ENCODE peak calls at places on chromosomes 1 and 21, in nine cellular contexts. One of them, this sample, is unnamed.
A peak's percentile ranks its signal among the peaks of the same experiment; 100 is the strongest.

GRCh38 chr1:214018605-214019268 is 31.0 kb downstream of the PROX1 start:
- DNase-seq in astrocyte of the spinal cord: no peak
- DNase-seq in uterus: no peak
- DNase-seq in fibroblast of mammary gland: no peak
- DNase-seq in epithelial cell of esophagus: no peak
- DNase-seq in left ventricle myocardium inferior: no peak
- DNase-seq in fibroblast of villous mesenchyme: no peak
- DNase-seq in adrenal gland: no peak
- DNase-seq in body of pancreas: no peak
- DNase-seq in this sample: no peak

GRCh38 chr1:83928396-83928795 is 70.5 kb downstream of the TTLL7 start:
- DNase-seq in left ventricle myocardium inferior: no peak
- DNase-seq in astrocyte of the spinal cord: no peak
- DNase-seq in fibroblast of villous mesenchyme: no peak
- DNase-seq in body of pancreas: no peak
- DNase-seq in adrenal gland: no peak
- DNase-seq in uterus: no peak
- DNase-seq in fibroblast of mammary gland: peak; percentile 12
- DNase-seq in epithelial cell of esophagus: no peak
- DNase-seq in this sample: no peak

GRCh38 chr1:61142726-61143500 is 60.6 kb downstream of the NFIA start:
- DNase-seq in astrocyte of the spinal cord: no peak
- DNase-seq in fibroblast of mammary gland: peak; percentile 65
- DNase-seq in adrenal gland: no peak
- DNase-seq in uterus: no peak
- DNase-seq in fibroblast of villous mesenchyme: no peak
- DNase-seq in epithelial cell of esophagus: peak; percentile 85
- DNase-seq in left ventricle myocardium inferior: no peak
- DNase-seq in body of pancreas: peak; percentile 16
- DNase-seq in this sample: peak; percentile 54

GRCh38 chr1:54080598-54081049 is 27.2 kb downstream of the TCEANC2 start:
- DNase-seq in fibroblast of mammary gland: no peak
- DNase-seq in uterus: no peak
- DNase-seq in left ventricle myocardium inferior: no peak
- DNase-seq in epithelial cell of esophagus: no peak
- DNase-seq in body of pancreas: no peak
- DNase-seq in astrocyte of the spinal cord: no peak
- DNase-seq in adrenal gland: no peak
- DNase-seq in fibroblast of villous mesenchyme: no peak
- DNase-seq in this sample: no peak

GRCh38 chr1:59541891-59542290 is 245.0 kb downstream of the FGGY start:
- DNase-seq in astrocyte of the spinal cord: no peak
- DNase-seq in left ventricle myocardium inferior: no peak
- DNase-seq in uterus: no peak
- DNase-seq in epithelial cell of esophagus: no peak
- DNase-seq in fibroblast of villous mesenchyme: no peak
- DNase-seq in body of pancreas: no peak
- DNase-seq in adrenal gland: no peak
- DNase-seq in fibroblast of mammary gland: no peak
- DNase-seq in this sample: no peak

GRCh38 chr1:6245086-6245868 is 1.3 kb downstream of the HES3 start:
- DNase-seq in fibroblast of villous mesenchyme: peak; percentile 73
- DNase-seq in astrocyte of the spinal cord: peak; percentile 76
- DNase-seq in uterus: peak; percentile 73
- DNase-seq in fibroblast of mammary gland: peak; percentile 69
- DNase-seq in body of pancreas: peak; percentile 83
- DNase-seq in left ventricle myocardium inferior: peak; percentile 78
- DNase-seq in epithelial cell of esophagus: peak; percentile 82
- DNase-seq in adrenal gland: peak; percentile 85
- DNase-seq in this sample: peak; percentile 94

GRCh38 chr1:145872421-145872891 is 13.2 kb downstream of the ANKRD35 start:
- DNase-seq in body of pancreas: peak; percentile 42
- DNase-seq in epithelial cell of esophagus: no peak
- DNase-seq in uterus: peak; percentile 82
- DNase-seq in astrocyte of the spinal cord: peak; percentile 17
- DNase-seq in fibroblast of villous mesenchyme: peak; percentile 31
- DNase-seq in adrenal gland: no peak
- DNase-seq in left ventricle myocardium inferior: peak; percentile 66
- DNase-seq in fibroblast of mammary gland: peak; percentile 51
- DNase-seq in this sample: peak; percentile 69

GRCh38 chr21:42135386-42136040 is 64.4 kb downstream of the UMODL1 start:
- DNase-seq in body of pancreas: no peak
- DNase-seq in fibroblast of villous mesenchyme: no peak
- DNase-seq in fibroblast of mammary gland: no peak
- DNase-seq in left ventricle myocardium inferior: no peak
- DNase-seq in uterus: no peak
- DNase-seq in epithelial cell of esophagus: no peak
- DNase-seq in adrenal gland: no peak
- DNase-seq in astrocyte of the spinal cord: no peak
- DNase-seq in this sample: no peak

GRCh38 chr21:38954450-38955059 is 148.8 kb downstream of the ETS2 start:
- DNase-seq in uterus: no peak
- DNase-seq in fibroblast of villous mesenchyme: no peak
- DNase-seq in left ventricle myocardium inferior: no peak
- DNase-seq in adrenal gland: no peak
- DNase-seq in body of pancreas: peak; percentile 30
- DNase-seq in astrocyte of the spinal cord: no peak
- DNase-seq in epithelial cell of esophagus: no peak
- DNase-seq in fibroblast of mammary gland: no peak
- DNase-seq in this sample: no peak

GRCh38 chr1:46413596-46413985 is 19.5 kb downstream of the FAAH start:
- DNase-seq in left ventricle myocardium inferior: no peak
- DNase-seq in uterus: no peak
- DNase-seq in epithelial cell of esophagus: peak; percentile 20
- DNase-seq in body of pancreas: no peak
- DNase-seq in adrenal gland: no peak
- DNase-seq in fibroblast of villous mesenchyme: no peak
- DNase-seq in astrocyte of the spinal cord: no peak
- DNase-seq in fibroblast of mammary gland: no peak
- DNase-seq in this sample: peak; percentile 31
- TF ChIP-seq CTCF in left ventricle myocardium inferior: peak; percentile 14
- TF ChIP-seq CTCF in uterus: no peak
- TF ChIP-seq CTCF in epithelial cell of esophagus: peak; percentile 35
- TF ChIP-seq CTCF in body of pancreas: no peak
- TF ChIP-seq CTCF in adrenal gland: peak; percentile 13
- TF ChIP-seq CTCF in fibroblast of villous mesenchyme: peak; percentile 44
- TF ChIP-seq CTCF in astrocyte of the spinal cord: peak; percentile 43
- TF ChIP-seq CTCF in fibroblast of mammary gland: peak; percentile 24
- TF ChIP-seq CTCF in this sample: peak; percentile 24

GRCh38 chr1:167934407-167935251 is 1.9 kb upstream of the DCAF6 start:
- DNase-seq in astrocyte of the spinal cord: peak; percentile 37
- DNase-seq in fibroblast of villous mesenchyme: peak; percentile 59
- DNase-seq in left ventricle myocardium inferior: no peak
- DNase-seq in adrenal gland: no peak
- DNase-seq in body of pancreas: no peak
- DNase-seq in uterus: no peak
- DNase-seq in epithelial cell of esophagus: peak; percentile 52
- DNase-seq in fibroblast of mammary gland: peak; percentile 67
- DNase-seq in this sample: peak; percentile 83

GRCh38 chr1:167936930-167937708 is at the start of gene MPC2:
- DNase-seq in uterus: peak; percentile 73
- DNase-seq in body of pancreas: peak; percentile 69
- DNase-seq in adrenal gland: peak; percentile 81
- DNase-seq in fibroblast of mammary gland: peak; percentile 76
- DNase-seq in fibroblast of villous mesenchyme: peak; percentile 89
- DNase-seq in left ventricle myocardium inferior: peak; percentile 80
- DNase-seq in astrocyte of the spinal cord: peak; percentile 79
- DNase-seq in epithelial cell of esophagus: peak; percentile 66
- DNase-seq in this sample: peak; percentile 65

GRCh38 chr1:167933779-167934178 is 2.7 kb upstream of the DCAF6 start:
- DNase-seq in fibroblast of mammary gland: no peak
- DNase-seq in left ventricle myocardium inferior: no peak
- DNase-seq in astrocyte of the spinal cord: no peak
- DNase-seq in body of pancreas: no peak
- DNase-seq in uterus: no peak
- DNase-seq in adrenal gland: no peak
- DNase-seq in fibroblast of villous mesenchyme: no peak
- DNase-seq in epithelial cell of esophagus: no peak
- DNase-seq in this sample: no peak

GRCh38 chr1:167936068-167936929 is at the start of gene DCAF6:
- DNase-seq in epithelial cell of esophagus: peak; percentile 99
- DNase-seq in body of pancreas: peak; percentile 98
- DNase-seq in fibroblast of villous mesenchyme: peak; percentile 99
- DNase-seq in adrenal gland: peak; percentile 97
- DNase-seq in uterus: peak; percentile 98
- DNase-seq in fibroblast of mammary gland: peak; percentile 97
- DNase-seq in astrocyte of the spinal cord: peak; percentile 99
- DNase-seq in left ventricle myocardium inferior: peak; percentile 95
- DNase-seq in this sample: peak; percentile 99

GRCh38 chr1:167935252-167936067 is 1.0 kb upstream of the DCAF6 start:
- DNase-seq in left ventricle myocardium inferior: no peak
- DNase-seq in epithelial cell of esophagus: peak; percentile 43
- DNase-seq in astrocyte of the spinal cord: peak; percentile 59
- DNase-seq in adrenal gland: peak; percentile 46
- DNase-seq in fibroblast of mammary gland: peak; percentile 39
- DNase-seq in body of pancreas: peak; percentile 23
- DNase-seq in fibroblast of villous mesenchyme: peak; percentile 50
- DNase-seq in uterus: peak; percentile 19
- DNase-seq in this sample: peak; percentile 12
- TF ChIP-seq CTCF in left ventricle myocardium inferior: no peak
- TF ChIP-seq CTCF in epithelial cell of esophagus: no peak
- TF ChIP-seq CTCF in astrocyte of the spinal cord: peak; percentile 5
- TF ChIP-seq CTCF in adrenal gland: no peak
- TF ChIP-seq CTCF in fibroblast of mammary gland: no peak
- TF ChIP-seq CTCF in body of pancreas: no peak
- TF ChIP-seq CTCF in fibroblast of villous mesenchyme: no peak
- TF ChIP-seq CTCF in uterus: no peak
- TF ChIP-seq CTCF in this sample: no peak

GRCh38 chr1:151689494-151689893 is 27.1 kb downstream of the CELF3 start:
- DNase-seq in body of pancreas: no peak
- DNase-seq in fibroblast of villous mesenchyme: no peak
- DNase-seq in left ventricle myocardium inferior: no peak
- DNase-seq in uterus: no peak
- DNase-seq in epithelial cell of esophagus: no peak
- DNase-seq in astrocyte of the spinal cord: no peak
- DNase-seq in adrenal gland: no peak
- DNase-seq in fibroblast of mammary gland: no peak
- DNase-seq in this sample: no peak

DNA sequence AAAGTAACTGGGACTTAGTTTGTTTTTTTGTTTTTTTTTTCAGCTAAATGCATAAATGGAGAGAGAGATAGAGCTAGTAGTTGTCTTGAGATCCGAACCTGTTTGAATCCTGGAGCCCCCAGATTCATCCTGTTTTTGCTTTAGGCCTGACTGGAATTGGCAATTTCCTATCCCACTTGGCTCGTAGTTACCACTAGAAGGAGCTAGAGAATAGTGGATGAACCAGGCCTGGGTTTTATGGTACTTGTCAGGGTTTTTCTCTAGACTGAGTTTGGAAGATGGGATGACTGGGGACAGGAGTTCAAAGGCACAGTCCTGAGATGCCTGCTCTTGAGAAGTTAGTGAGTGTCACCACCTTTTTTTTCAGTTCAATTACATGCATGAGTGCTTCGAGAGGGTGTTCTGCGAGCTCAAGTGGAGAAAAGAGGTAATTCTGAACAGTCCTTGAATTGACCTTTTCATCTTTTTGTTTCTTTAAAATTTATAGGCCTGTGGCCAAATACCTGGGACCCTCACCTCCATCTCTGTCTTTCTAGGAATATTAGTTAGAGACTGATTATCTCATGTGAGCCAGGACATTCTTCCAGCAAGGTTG is 23.4 kb downstream of the CELF3 start:
- DNase-seq in uterus: no peak
- DNase-seq in adrenal gland: no peak
- DNase-seq in astrocyte of the spinal cord: peak; percentile 46
- DNase-seq in fibroblast of mammary gland: peak; percentile 44
- DNase-seq in left ventricle myocardium inferior: no peak
- DNase-seq in epithelial cell of esophagus: peak; percentile 50
- DNase-seq in fibroblast of villous mesenchyme: peak; percentile 42
- DNase-seq in body of pancreas: no peak
- DNase-seq in this sample: no peak
- TF ChIP-seq CTCF in uterus: no peak
- TF ChIP-seq CTCF in adrenal gland: peak; percentile 36
- TF ChIP-seq CTCF in astrocyte of the spinal cord: peak; percentile 79
- TF ChIP-seq CTCF in fibroblast of mammary gland: peak; percentile 71
- TF ChIP-seq CTCF in left ventricle myocardium inferior: peak; percentile 61
- TF ChIP-seq CTCF in epithelial cell of esophagus: peak; percentile 83
- TF ChIP-seq CTCF in fibroblast of villous mesenchyme: peak; percentile 76
- TF ChIP-seq CTCF in body of pancreas: no peak
- TF ChIP-seq CTCF in this sample: peak; percentile 78

GRCh38 chr21:43364261-43364510 is 62.7 kb downstream of the SIK1 start:
- DNase-seq in fibroblast of mammary gland: no peak
- DNase-seq in astrocyte of the spinal cord: no peak
- DNase-seq in left ventricle myocardium inferior: no peak
- DNase-seq in epithelial cell of esophagus: no peak
- DNase-seq in fibroblast of villous mesenchyme: no peak
- DNase-seq in uterus: no peak
- DNase-seq in body of pancreas: no peak
- DNase-seq in adrenal gland: no peak
- DNase-seq in this sample: no peak
- TF ChIP-seq CTCF in fibroblast of mammary gland: no peak
- TF ChIP-seq CTCF in astrocyte of the spinal cord: no peak
- TF ChIP-seq CTCF in left ventricle myocardium inferior: no peak
- TF ChIP-seq CTCF in epithelial cell of esophagus: no peak
- TF ChIP-seq CTCF in fibroblast of villous mesenchyme: no peak
- TF ChIP-seq CTCF in uterus: no peak
- TF ChIP-seq CTCF in body of pancreas: no peak
- TF ChIP-seq CTCF in adrenal gland: no peak
- TF ChIP-seq CTCF in this sample: no peak

DNA sequence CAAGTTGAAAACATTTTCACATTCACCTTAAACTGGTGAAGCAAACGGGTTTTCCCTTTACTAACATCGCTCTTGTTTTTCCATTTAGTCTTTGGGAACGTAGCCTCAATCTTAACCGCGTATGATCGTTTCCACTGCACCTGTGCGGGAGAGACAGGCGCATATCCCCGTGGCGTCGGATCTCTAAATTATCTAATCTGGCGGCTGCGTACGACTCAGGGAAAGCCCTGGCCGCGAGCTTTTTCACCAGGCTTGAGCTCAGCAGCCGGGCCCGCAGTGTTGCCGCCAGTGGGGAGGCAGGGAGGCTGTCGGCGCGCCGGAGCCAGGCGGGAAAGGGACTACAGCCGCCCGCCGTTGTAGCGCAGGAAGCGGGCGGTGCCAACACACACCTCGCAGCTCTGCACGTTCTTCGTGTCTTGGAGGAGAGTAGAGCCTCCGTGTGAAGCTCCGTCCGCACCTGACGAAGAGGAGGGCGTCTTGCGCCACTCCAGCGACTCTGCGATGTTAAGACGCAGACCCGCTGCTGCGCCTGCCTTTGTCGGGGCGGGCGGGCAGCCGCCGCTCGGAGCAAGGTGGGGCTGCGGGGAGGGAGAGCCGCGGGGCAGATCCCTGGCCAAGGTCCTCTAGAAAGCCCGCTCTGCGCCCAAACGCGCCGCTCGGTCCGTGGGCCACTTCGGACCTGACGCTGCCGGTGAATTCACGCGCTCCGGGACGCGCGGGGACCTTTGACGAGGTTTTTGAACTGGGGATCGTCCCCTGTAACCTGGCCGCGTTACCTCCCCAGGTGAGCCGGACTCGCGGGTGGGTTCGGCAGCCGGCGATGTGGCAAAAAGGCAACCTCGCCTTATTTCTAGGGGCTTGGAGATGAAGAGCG is 18.5 kb upstream of the TBX15 start:
- DNase-seq in astrocyte of the spinal cord: no peak
- DNase-seq in epithelial cell of esophagus: no peak
- DNase-seq in body of pancreas: no peak
- DNase-seq in fibroblast of mammary gland: no peak
- DNase-seq in left ventricle myocardium inferior: no peak
- DNase-seq in adrenal gland: no peak
- DNase-seq in fibroblast of villous mesenchyme: no peak
- DNase-seq in uterus: no peak
- DNase-seq in this sample: no peak
- TF ChIP-seq CTCF in astrocyte of the spinal cord: no peak
- TF ChIP-seq CTCF in epithelial cell of esophagus: no peak
- TF ChIP-seq CTCF in body of pancreas: no peak
- TF ChIP-seq CTCF in fibroblast of mammary gland: no peak
- TF ChIP-seq CTCF in left ventricle myocardium inferior: no peak
- TF ChIP-seq CTCF in adrenal gland: no peak
- TF ChIP-seq CTCF in fibroblast of villous mesenchyme: no peak
- TF ChIP-seq CTCF in uterus: no peak
- TF ChIP-seq CTCF in this sample: no peak

GRCh38 chr1:13487143-13487868 is 26.5 kb downstream of the LRRC38 start:
- DNase-seq in adrenal gland: peak; percentile 67
- DNase-seq in astrocyte of the spinal cord: no peak
- DNase-seq in left ventricle myocardium inferior: peak; percentile 60
- DNase-seq in fibroblast of mammary gland: no peak
- DNase-seq in uterus: no peak
- DNase-seq in fibroblast of villous mesenchyme: no peak
- DNase-seq in body of pancreas: no peak
- DNase-seq in epithelial cell of esophagus: no peak
- DNase-seq in this sample: no peak
- TF ChIP-seq CTCF in adrenal gland: no peak
- TF ChIP-seq CTCF in astrocyte of the spinal cord: no peak
- TF ChIP-seq CTCF in left ventricle myocardium inferior: no peak
- TF ChIP-seq CTCF in fibroblast of mammary gland: no peak
- TF ChIP-seq CTCF in uterus: no peak
- TF ChIP-seq CTCF in fibroblast of villous mesenchyme: no peak
- TF ChIP-seq CTCF in body of pancreas: no peak
- TF ChIP-seq CTCF in epithelial cell of esophagus: no peak
- TF ChIP-seq CTCF in this sample: no peak